ENCODE peak calls at places on chromosome 12, in five cellular contexts. A is T-cell, V is MM.1S, F is NCI-H510A, N is sigmoid colon. S is an unnamed sample.

GRCh38 chr12:26713885-26714383 is 119.1 kb downstream of the ITPR2 start:
- DNase-seq in A (no peak), V (no peak), F (no peak), N (no peak), S (no peak)

GRCh38 chr12:71662861-71663560 is 637 bp downstream of the ZFC3H1 start:
- DNase-seq in A (peak; percentile 84), V (peak; percentile 60), F (peak; percentile 21), N (peak; percentile 81), S (peak; percentile 84)

GRCh38 chr12:52020539-52021336 is 14.0 kb downstream of the TAMALIN start:
- DNase-seq in A (peak; percentile 75), V (peak; percentile 27), F (no peak), N (peak; percentile 78), S (no peak)

GRCh38 chr12:127526925-127527324 is 740.0 kb upstream of the TMEM132C start:
- DNase-seq in A (no peak), V (no peak), F (no peak), N (no peak), S (no peak)

GRCh38 chr12:62730649-62731377 is 204.1 kb downstream of the PPM1H start:
- DNase-seq in A (no peak), V (no peak), F (no peak), N (no peak), S (no peak)

GRCh38 chr12:27498761-27499160 is 25.2 kb upstream of the PPFIBP1 start:
- DNase-seq in A (no peak), V (no peak), F (no peak), N (no peak), S (no peak)

GRCh38 chr12:81668475-81668874 is 90.7 kb downstream of the PPFIA2 start:
- DNase-seq in A (no peak), V (no peak), F (no peak), N (no peak), S (no peak)

GRCh38 chr12:7327913-7328312 is 24.0 kb downstream of the ACSM4 start:
- DNase-seq in A (no peak), V (no peak), F (no peak), N (no peak), S (no peak)

GRCh38 chr12:2833327-2833726 is 1.5 kb downstream of the NRIP2 start:
- DNase-seq in A (no peak), V (no peak), F (no peak), N (no peak), S (no peak)

GRCh38 chr12:123398177-123398916 is 14.4 kb downstream of the KMT5A start:
- DNase-seq in A (no peak), V (no peak), F (no peak), N (peak; percentile 68), S (no peak)